ENCODE peak calls at places on chromosomes 13 and 19, in five cellular contexts. N is NB4, W is breast epithelium, A is GM12865, H is GM10248. I is an unnamed sample.
A peak's percentile ranks its signal among the peaks of the same experiment; 100 is the strongest.

GRCh38 chr13:79654520-79654919 is 173.6 kb downstream of the NDFIP2 start:
- DNase-seq in N (no peak), W (no peak), A (no peak), H (no peak), I (no peak)

GRCh38 chr13:60990032-60990733 is 425.5 kb downstream of the PCDH20 start:
- DNase-seq in N (peak; percentile 52), W (no peak), A (peak; percentile 1), H (no peak), I (no peak)

GRCh38 chr19:16258440-16258903 is 60.8 kb downstream of the AP1M1 start:
- DNase-seq in N (peak; percentile 84), W (no peak), A (no peak), H (no peak), I (no peak)

GRCh38 chr19:41089955-41090354 is 1.7 kb downstream of the CYP2A13 start:
- DNase-seq in N (no peak), W (no peak), A (no peak), H (no peak), I (no peak)

GRCh38 chr13:105410602-105411001 is 1124.9 kb downstream of the EFNB2 start:
- DNase-seq in N (peak; percentile 55), W (peak; percentile 62), A (peak; percentile 16), H (no peak), I (peak; percentile 9)

GRCh38 chr13:30401347-30401746 is 20.9 kb upstream of the UBE2L5 start:
- DNase-seq in N (no peak), W (no peak), A (no peak), H (no peak), I (no peak)

GRCh38 chr13:112987625-112988024 is 18.6 kb downstream of the MCF2L start:
- DNase-seq in N (no peak), W (no peak), A (no peak), H (no peak), I (no peak)

GRCh38 chr13:43877788-43878187 is 1.8 kb downstream of the CCDC122 start:
- DNase-seq in N (peak; percentile 22), W (no peak), A (no peak), H (no peak), I (no peak)

GRCh38 chr19:17061205-17061604 is 14.0 kb downstream of the HAUS8 start:
- DNase-seq in N (no peak), W (no peak), A (no peak), H (no peak), I (no peak)

GRCh38 chr13:41085961-41086360 is 24.7 kb downstream of the WBP4 start:
- DNase-seq in N (no peak), W (no peak), A (no peak), H (no peak), I (no peak)

GRCh38 chr13:21061077-21061945 is at the start of gene LATS2:
- DNase-seq in N (peak; percentile 93), W (peak; percentile 95), A (peak; percentile 91), H (peak; percentile 90), I (peak; percentile 91)

GRCh38 chr13:101157261-101157660 is 259.0 kb downstream of the NALCN start:
- DNase-seq in N (no peak), W (no peak), A (no peak), H (no peak), I (no peak)

GRCh38 chr19:19115954-19116353 is 22.3 kb downstream of the TMEM161A start:
- DNase-seq in N (peak; percentile 54), W (no peak), A (peak; percentile 60), H (peak; percentile 74), I (peak; percentile 79)

GRCh38 chr13:111114362-111115050 is 604 bp upstream of the ARHGEF7 start:
- DNase-seq in N (no peak), W (no peak), A (peak; percentile 17), H (peak; percentile 41), I (peak; percentile 57)

GRCh38 chr19:1650627-1651009 is 1.8 kb downstream of the TCF3 start:
- DNase-seq in N (peak; percentile 70), W (no peak), A (peak; percentile 68), H (no peak), I (no peak)

GRCh38 chr19:10767726-10768125 is 49.8 kb downstream of the DNM2 start:
- DNase-seq in N (no peak), W (no peak), A (no peak), H (no peak), I (no peak)

GRCh38 chr13:78978381-78978998 is 319.5 kb upstream of the OBI1 start:
- DNase-seq in N (peak; percentile 73), W (no peak), A (peak; percentile 77), H (peak; percentile 39), I (peak; percentile 36)

GRCh38 chr13:77479326-77479725 is 56.2 kb upstream of the SCEL start:
- DNase-seq in N (no peak), W (no peak), A (no peak), H (no peak), I (no peak)

GRCh38 chr13:105940882-105941281 is 594.6 kb downstream of the EFNB2 start:
- DNase-seq in N (no peak), W (no peak), A (no peak), H (no peak), I (no peak)

GRCh38 chr19:50376166-50377050 is at the start of gene NR1H2:
- DNase-seq in N (peak; percentile 97), W (peak; percentile 93), A (peak; percentile 99), H (peak; percentile 89), I (peak; percentile 92)

DNA sequence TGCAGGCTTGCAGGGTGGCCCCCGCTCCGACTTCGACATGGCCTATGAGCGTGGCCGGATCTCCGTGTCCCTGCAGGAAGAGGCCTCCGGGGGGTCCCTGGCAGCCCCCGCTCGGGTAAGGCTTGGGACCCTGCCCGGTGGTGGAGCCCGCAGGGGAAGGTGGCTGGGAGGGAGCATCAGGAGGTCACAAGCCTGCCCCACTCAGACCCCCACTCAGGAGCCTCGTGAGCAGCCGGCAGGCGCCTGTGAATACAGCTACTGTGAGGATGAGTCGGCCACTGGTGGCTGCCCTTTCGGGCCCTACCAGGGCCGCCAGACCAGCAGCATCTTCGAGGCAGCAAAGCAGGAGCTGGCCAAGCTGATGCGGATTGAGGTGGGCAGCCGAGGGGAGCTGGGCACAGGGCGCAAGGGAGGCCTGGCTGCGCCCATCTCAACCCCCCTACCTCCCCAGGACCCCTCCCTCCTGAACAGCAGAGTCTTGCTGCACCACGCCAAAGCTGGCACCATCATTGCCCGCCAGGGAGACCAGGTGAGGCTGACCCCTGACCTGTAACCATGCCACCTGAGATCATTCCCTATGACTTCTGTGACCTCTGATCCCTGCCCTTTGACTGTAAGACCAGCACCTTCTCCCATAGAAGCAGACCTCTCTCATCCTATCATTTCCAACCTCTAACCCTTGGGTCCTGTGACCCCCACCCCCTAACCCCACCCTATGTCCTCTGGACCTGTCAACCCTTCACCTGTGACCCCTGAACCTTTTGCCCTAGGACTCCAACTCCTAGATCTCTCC is 7.2 kb downstream of the PNPLA6 start:
- DNase-seq in N (no peak), W (no peak), A (no peak), H (no peak), I (no peak)
- TF ChIP-seq CTCF in N (no peak), W (no peak), A (no peak), H (no peak), I (no peak)

DNA sequence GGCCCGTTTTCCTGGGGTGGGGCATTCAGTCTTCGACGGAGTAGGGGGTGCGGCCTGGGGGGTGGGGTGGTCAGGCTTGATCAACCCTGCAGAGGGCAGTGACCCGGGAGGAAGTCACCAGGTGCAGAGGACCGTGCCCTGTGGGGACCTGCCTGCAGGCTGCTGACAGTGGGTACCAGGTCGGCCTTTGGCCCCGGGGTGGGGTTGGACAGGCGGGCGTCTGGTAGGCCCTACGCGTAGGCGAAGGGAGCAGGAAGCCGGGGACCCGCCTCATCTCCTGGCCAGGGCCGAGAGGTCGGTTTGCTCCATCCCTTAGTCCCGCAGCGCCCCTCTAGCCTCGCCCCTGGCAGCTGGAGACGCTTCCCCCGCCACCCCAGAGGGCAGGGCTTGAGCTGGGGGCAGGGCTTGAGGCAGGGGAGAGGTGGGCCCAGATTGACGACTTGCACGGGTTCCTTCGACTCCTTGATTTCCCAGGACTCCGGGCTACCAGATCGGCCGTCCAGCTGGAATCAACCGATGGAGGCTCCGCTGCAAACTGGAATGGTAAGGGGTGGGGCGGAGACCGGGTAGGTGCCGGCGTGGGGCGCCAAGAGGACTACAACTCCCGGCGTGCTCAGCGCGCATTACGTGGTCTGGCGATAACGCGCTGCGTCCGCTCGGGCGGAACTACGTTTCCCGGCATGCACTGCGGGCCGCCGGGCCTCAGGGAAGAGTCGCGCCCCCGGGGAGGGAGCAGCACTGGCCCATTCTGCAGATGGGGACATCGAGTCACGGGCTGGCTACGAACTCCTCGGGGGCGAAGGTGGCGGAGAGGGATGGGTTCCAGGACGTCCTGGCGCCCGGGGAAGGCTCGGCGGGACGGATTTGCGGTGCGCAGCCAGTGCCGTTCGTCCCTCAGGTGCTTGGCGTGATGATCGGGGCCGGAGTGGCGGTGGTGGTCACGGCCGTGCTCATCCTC is at the start of gene PNPLA6:
- DNase-seq in N (peak; percentile 93), W (peak; percentile 95), A (peak; percentile 95), H (peak; percentile 96), I (peak; percentile 97)
- TF ChIP-seq CTCF in N (no peak), W (no peak), A (no peak), H (no peak), I (no peak)

DNA sequence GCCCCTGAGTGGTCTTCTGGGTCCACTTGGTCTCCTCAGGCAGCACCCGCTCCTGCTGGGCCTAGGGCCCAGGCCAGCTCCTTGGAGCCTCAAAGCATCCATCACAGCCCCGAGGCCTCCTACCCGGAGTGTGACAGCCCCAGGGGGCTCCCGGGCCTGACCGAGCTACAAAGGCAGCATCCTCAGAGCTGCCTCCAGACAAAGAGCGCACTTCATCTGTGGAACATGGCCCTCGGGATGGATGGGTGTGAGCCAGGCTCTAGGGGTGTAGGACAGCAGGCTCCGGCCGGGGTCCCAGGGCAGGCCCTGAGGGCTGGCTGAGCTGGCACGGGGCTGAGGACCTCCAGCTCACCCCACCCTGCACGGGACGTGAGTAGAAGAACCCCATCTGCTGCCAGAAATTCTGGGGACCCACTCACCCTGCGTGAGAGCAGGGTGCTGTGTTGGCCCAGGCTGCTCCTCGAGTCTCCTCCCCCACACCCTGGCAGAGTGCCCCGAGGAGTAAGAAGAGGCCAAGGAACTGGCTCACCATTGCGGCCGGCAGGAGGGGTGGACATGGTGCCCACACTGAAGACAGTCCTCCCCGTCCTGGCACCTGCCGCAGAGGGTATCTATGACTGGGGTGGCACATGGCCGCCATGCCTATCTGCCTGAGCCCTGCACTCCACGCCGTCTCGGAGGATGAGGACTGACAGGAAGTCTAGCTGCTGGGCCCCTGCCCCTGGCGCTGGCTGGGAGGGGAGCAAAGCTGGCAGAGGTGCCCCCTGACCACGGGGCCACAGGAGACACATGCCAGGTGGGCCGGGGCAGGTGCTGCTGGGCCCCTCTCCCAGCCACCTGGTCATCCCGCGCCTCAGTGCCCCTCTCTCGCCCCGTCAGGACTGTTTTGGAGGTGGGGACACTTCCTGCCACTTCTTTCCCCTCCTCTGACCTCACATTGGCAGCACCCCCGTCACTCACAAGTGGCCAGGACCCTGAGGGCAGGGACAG is 22.3 kb downstream of the CEBPG start:
- DNase-seq in N (no peak), W (peak; percentile 61), A (no peak), H (no peak), I (no peak)
- TF ChIP-seq CTCF in N (no peak), W (no peak), A (no peak), H (no peak), I (no peak)

DNA sequence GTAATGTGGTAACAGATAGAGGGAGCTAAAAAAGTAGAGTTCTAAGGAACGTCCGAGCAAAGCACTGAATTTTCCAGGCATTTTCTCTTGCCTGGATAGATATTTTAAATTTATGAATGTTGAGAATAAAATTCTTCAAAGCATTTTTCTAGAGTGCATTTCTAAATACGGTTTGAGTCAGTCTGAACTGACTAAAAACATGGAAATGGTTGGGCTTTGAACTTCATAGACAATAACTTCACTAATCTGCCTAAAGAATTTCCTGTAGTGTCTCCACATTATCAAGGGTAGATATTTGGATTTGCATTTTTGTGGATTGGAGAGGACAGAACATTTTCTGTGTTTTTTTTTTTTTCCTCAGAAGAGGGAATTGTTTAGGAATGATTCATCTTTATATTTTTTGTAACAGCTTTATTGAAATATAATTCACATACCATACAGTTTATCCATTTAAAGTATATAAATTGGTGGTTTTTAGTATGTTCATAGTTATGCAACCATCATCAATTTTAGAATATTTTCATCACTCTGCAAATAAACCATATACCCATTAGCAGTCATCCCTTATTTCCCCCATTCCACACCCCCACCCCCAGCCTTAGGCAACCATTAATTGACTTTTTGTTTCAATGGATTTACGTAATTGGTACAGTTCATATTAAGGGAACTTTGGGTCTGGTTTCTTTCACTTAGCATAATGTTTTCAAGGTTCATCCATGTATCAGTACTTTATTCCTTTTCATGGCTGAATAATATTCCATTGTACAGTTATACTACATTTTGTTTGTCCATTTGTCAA is 20.7 kb downstream of the GARRE1 start:
- DNase-seq in N (no peak), W (no peak), A (no peak), H (no peak), I (no peak)
- TF ChIP-seq CTCF in N (no peak), W (no peak), A (no peak), H (no peak), I (no peak)

I was measured in GM13976.